ENCODE peak calls at places on chromosomes 11 and 22, in six cellular contexts. M is endothelial cell of umbilical vein, Q is A549, U is K562, F is WTC11, J is HepG2. X is an unnamed sample.

GRCh38 chr11:41950470-41951143 is 491.2 kb upstream of the LRRC4C start:
- DNase-seq in M (no peak), Q (no peak), U (no peak), F (no peak), J (no peak), X (no peak)

GRCh38 chr11:84747871-84748270 is 879.3 kb downstream of the DLG2 start:
- DNase-seq in M (no peak), Q (no peak), U (no peak), F (no peak), J (no peak), X (no peak)

GRCh38 chr11:47105974-47106373 is 70.7 kb downstream of the ARFGAP2 start:
- DNase-seq in M (no peak), Q (no peak), U (no peak), F (no peak), J (no peak), X (no peak)

GRCh38 chr11:119591836-119592310 is 137.1 kb downstream of the NECTIN1 start:
- DNase-seq in M (no peak), Q (no peak), U (no peak), F (no peak), J (no peak), X (no peak)

GRCh38 chr11:26283852-26284421 is 48.0 kb upstream of the ANO3 start:
- DNase-seq in M (no peak), Q (no peak), U (no peak), F (no peak), J (no peak), X (no peak)

GRCh38 chr11:16738949-16739262 is 459 bp downstream of the C11orf58 start:
- DNase-seq in M (no peak), Q (no peak), U (no peak), F (no peak), J (no peak), X (no peak)

GRCh38 chr11:60265373-60266214 is 14.9 kb upstream of the MS4A4A start:
- DNase-seq in M (peak), Q (peak), U (peak), F (no peak), J (peak), X (no peak)

GRCh38 chr11:69114811-69115523 is 40.8 kb upstream of the SMIM38 start:
- DNase-seq in M (no peak), Q (no peak), U (no peak), F (no peak), J (no peak), X (no peak)

GRCh38 chr22:39491696-39492095 is 10.4 kb upstream of the MIEF1 start:
- DNase-seq in M (no peak), Q (no peak), U (no peak), F (no peak), J (no peak), X (no peak)

GRCh38 chr11:69773626-69774353 is 1.4 kb downstream of the FGF4 start:
- DNase-seq in M (no peak), Q (no peak), U (no peak), F (peak), J (no peak), X (peak)

GRCh38 chr11:14101388-14101787 is 138.9 kb downstream of the SPON1 start:
- DNase-seq in M (no peak), Q (no peak), U (no peak), F (no peak), J (no peak), X (no peak)

GRCh38 chr11:80320765-80321164 is 879.9 kb upstream of the TENM4 start:
- DNase-seq in M (no peak), Q (no peak), U (no peak), F (peak), J (no peak), X (no peak)
- TF ChIP-seq JUN in M (no peak), Q (no peak), U (no peak), F (no peak), J (no peak), X (no peak)

GRCh38 chr22:45084400-45084920 is 74.7 kb upstream of the PHF21B start:
- DNase-seq in M (no peak), Q (no peak), U (no peak), F (no peak), J (no peak), X (no peak)

GRCh38 chr22:45077826-45078334 is 68.1 kb upstream of the PHF21B start:
- DNase-seq in M (no peak), Q (no peak), U (no peak), F (no peak), J (no peak), X (no peak)

GRCh38 chr22:45083659-45084305 is 74.0 kb upstream of the PHF21B start:
- DNase-seq in M (no peak), Q (no peak), U (no peak), F (no peak), J (no peak), X (no peak)

GRCh38 chr22:45087802-45088201 is 75.9 kb upstream of the NUP50 start:
- DNase-seq in M (no peak), Q (no peak), U (no peak), F (no peak), J (no peak), X (no peak)

DNA sequence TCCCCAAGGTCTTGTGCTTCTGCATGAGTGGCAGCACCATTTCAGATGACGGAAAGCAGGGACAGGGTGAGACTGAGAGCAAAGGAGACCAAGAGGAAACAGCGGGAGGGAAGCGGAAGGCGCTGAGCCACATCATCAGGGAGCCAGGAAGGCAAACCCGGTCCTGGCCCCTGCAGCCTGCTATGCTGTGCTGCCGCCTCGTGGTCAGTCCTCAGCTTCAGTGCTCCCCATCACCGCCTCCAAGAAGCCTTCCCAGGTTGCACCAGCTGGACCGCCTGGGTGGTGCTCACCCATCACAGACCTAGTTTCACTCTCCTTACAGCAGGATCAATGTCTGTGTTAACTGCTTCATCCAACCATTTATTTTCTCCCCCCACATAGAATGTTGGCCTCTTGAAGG is 73.0 kb upstream of the PHF21B start:
- DNase-seq in M (no peak), Q (no peak), U (peak), F (peak), J (no peak), X (no peak)
- TF ChIP-seq JUN in M (no peak), Q (no peak), U (no peak), F (no peak), J (no peak), X (no peak)

GRCh38 chr22:47195156-47195675 is 432.8 kb downstream of the TBC1D22A start:
- DNase-seq in M (no peak), Q (no peak), U (no peak), F (no peak), J (no peak), X (no peak)
- TF ChIP-seq JUN in M (no peak), Q (no peak), U (no peak), F (no peak), J (no peak), X (no peak)

DNA sequence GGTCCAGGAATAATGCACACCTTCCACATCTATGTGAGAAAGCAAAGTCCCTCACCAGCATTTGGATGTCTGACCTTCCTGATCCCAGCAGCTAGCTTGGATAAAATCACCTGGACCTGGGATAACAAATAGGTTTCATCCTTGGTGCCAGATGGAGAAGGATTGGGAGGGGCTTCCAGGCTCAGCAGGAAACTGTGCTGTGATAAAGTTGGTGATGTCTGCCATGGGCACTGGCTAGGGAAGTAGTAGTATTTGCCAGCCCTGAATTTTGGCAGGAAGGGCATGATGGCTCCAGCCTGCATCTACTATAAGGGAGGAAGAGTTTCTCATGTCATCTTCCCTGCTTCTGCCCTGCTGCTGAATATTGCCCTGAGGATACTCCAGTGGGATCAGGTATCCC is 37.5 kb downstream of the C11orf91 start:
- DNase-seq in M (no peak), Q (no peak), U (no peak), F (no peak), J (no peak), X (no peak)
- TF ChIP-seq JUN in M (no peak), Q (no peak), U (no peak), F (no peak), J (no peak), X (no peak)

GRCh38 chr11:130899106-130899505 is 17.2 kb downstream of the SNX19 start:
- DNase-seq in M (no peak), Q (no peak), U (no peak), F (no peak), J (no peak), X (no peak)

GRCh38 chr11:130892847-130893246 is 23.4 kb downstream of the SNX19 start:
- DNase-seq in M (no peak), Q (no peak), U (no peak), F (no peak), J (no peak), X (no peak)

GRCh38 chr11:130894322-130895025 is 21.8 kb downstream of the SNX19 start:
- DNase-seq in M (peak), Q (peak), U (peak), F (peak), J (peak), X (peak)

GRCh38 chr11:130902380-130902779 is 13.9 kb downstream of the SNX19 start:
- DNase-seq in M (no peak), Q (no peak), U (no peak), F (no peak), J (no peak), X (no peak)

DNA sequence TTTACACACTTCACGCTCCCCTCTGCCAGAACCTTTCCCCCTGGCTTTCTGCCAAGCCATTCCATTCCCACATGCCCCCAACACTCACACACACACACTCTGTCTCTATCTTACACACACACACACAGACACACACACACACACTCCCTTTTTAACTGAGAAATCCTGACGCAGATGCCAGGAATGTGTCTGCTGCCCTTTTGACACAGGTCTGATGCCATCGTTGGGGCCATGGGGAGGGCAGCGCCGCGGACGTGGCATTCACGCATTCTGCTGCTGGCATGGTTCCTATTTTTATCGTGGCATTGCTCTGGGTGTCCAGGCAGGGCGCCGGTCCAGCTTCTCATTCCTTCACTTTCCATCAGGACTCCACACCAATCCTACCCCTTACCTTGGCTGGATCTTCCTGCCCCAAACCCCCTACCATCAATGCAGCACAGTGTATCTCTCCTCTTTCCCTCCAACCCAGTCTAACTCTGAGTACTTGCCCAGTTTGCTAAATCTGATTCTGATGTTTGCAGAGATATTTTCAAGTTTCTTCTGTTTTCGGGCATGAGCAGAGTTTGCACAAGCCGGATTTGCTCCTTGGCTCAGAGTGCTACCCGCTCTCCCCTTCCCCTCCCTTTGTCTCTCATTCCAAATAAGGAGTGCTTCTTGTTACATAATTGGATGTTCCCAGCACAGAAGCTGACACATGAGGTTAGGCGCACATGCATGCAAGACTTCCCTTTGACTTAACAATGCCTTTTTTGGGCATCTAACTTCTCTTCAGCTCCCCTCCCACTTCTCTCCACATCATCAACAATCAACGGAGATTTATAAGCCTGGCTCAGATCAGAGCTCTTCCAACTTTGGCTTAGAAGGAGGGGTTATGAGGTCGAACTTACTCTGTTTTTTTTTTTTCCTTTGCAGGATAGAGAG is 18.8 kb downstream of the SNX19 start:
- DNase-seq in M (peak), Q (no peak), U (no peak), F (no peak), J (no peak), X (no peak)
- TF ChIP-seq JUN in M (peak), Q (peak), U (no peak), F (no peak), J (no peak), X (no peak)

X was measured in H1.